ENCODE peak calls at places on chromosomes 6 and 20, in seven cellular contexts. I, W, A, G, Q, Y and R are unnamed samples.

GRCh38 chr6:164502838-164503237 is 806.6 kb downstream of the C6orf118 start:
- DNase-seq in I (peak; percentile 19), W (no peak), A (no peak), G (no peak), Q (no peak), Y (no peak), R (no peak)

GRCh38 chr6:3442444-3443220 is 14.2 kb downstream of the SLC22A23 start:
- DNase-seq in I (no peak), W (peak; percentile 80), A (no peak), G (no peak), Q (no peak), Y (no peak), R (no peak)

GRCh38 chr20:53580376-53581111 is 13.1 kb downstream of the ZNF217 start:
- DNase-seq in I (no peak), W (no peak), A (no peak), G (no peak), Q (no peak), Y (no peak), R (no peak)

GRCh38 chr6:107866606-107867301 is 42.6 kb upstream of the SCML4 start:
- DNase-seq in I (no peak), W (peak; percentile 31), A (peak; percentile 56), G (no peak), Q (no peak), Y (peak; percentile 51), R (no peak)

GRCh38 chr6:40958740-40959139 is 80.3 kb downstream of the UNC5CL start:
- DNase-seq in I (no peak), W (no peak), A (peak; percentile 80), G (no peak), Q (no peak), Y (no peak), R (no peak)

GRCh38 chr6:1735239-1735803 is 125.6 kb downstream of the FOXC1 start:
- DNase-seq in I (no peak), W (no peak), A (no peak), G (no peak), Q (no peak), Y (no peak), R (no peak)

GRCh38 chr6:119351005-119351394 is 1.4 kb upstream of the MAN1A1 start:
- DNase-seq in I (no peak), W (peak; percentile 22), A (no peak), G (no peak), Q (no peak), Y (peak; percentile 32), R (no peak)

GRCh38 chr6:16049178-16049577 is 79.7 kb upstream of the MYLIP start:
- DNase-seq in I (no peak), W (no peak), A (no peak), G (no peak), Q (no peak), Y (no peak), R (no peak)

GRCh38 chr6:15574023-15574422 is 88.8 kb downstream of the DTNBP1 start:
- DNase-seq in I (no peak), W (no peak), A (no peak), G (no peak), Q (no peak), Y (no peak), R (no peak)

GRCh38 chr6:5103250-5103649 is 18.1 kb downstream of the PPP1R3G start:
- DNase-seq in I (no peak), W (no peak), A (no peak), G (no peak), Q (no peak), Y (no peak), R (no peak)

GRCh38 chr6:62283828-62284411 is 2.1 kb downstream of the KHDRBS2 start:
- DNase-seq in I (no peak), W (no peak), A (peak; percentile 50), G (no peak), Q (no peak), Y (peak; percentile 23), R (no peak)
- TF ChIP-seq TAF1 in I (no peak), W (no peak), A (no peak), G (no peak), Q (no peak), Y (no peak), R (no peak)

DNA sequence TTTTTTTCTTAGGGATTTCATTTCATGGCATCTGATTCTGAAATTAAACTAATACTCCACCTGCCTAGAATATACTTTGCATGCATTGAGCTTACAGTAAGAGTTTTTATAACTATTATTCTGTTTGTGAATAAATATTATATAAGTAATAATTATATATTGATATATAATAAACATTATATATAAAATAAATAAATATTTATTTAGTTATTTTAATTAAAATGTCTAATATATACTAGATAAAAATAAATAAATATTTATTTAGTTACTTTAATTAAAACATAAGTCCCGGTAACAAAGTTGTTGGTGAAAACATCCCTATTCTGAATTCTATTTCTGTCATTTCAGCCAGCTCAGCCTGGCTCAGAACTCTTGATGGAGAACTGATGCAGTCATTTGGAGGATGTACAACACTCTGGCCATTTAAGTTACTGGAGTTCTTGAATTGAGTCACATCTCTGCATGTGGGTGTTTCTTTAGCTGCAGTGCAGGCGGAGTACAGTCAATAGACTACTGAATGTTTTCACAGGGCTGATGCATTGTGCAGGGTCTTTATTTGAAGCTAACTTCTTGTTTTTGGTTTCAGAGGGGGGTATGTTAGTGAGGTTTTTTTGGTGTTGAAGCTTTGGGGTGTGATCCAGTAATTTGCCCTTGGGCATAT is 508.9 kb upstream of the ADGRB3 start:
- DNase-seq in I (peak; percentile 26), W (no peak), A (no peak), G (peak; percentile 5), Q (no peak), Y (no peak), R (no peak)
- TF ChIP-seq POLR2AphosphoS5 in I (no peak), W (no peak), A (no peak), G (no peak), Q (no peak), Y (no peak), R (no peak)

GRCh38 chr6:39625209-39625608 is 100.0 kb downstream of the KIF6 start:
- DNase-seq in I (no peak), W (no peak), A (no peak), G (no peak), Q (no peak), Y (no peak), R (no peak)
- TF ChIP-seq TAF1 in I (no peak), W (no peak), A (no peak), G (no peak), Q (no peak), Y (no peak), R (no peak)

DNA sequence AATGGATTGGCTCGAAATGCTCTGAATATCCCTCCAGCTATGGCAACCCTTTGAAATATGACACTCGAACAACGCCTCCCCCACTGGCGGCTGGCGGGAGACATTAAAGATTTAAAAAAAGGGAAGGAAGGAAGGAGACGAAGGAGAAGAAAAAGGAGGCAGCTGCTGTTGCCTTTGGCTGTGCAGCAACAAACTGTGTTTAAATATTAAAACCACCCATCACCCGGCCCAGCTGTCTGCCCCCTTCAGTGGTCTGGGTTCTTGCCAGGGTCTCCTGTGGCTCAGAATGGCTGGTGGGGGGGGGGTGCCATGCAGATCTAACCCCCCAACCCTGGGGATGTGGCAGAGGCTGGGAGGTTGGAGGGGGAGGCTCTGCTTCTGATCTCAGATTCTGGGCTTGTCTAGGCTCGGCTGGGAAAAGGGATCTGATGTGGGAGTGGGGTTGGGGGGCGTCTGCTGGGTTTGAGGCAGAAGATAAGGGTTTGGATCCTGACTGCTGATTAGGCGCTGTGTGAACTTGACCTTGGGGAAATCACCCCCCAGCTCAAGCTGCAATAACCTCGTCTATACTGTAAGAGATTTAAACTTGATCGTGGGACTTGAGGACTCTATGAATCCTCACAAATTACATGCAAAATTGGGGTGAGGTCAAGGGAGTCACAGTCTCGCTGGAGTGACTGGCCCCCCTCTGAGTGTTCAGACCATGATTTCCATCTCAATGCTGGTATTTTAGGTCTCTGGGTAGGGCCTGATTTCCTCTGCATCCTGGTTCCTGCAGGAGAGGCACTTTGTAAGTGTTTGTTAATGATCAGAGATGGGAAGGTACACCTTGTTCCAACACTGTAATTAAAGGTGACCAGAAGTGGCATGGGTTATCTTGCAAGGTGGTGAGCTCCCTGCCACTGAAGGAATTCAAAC is 40.3 kb upstream of the BLCAP start:
- DNase-seq in I (no peak), W (peak; percentile 50), A (no peak), G (no peak), Q (peak; percentile 57), Y (no peak), R (no peak)
- TF ChIP-seq POLR2AphosphoS5 in I (no peak), W (no peak), A (no peak), G (no peak), Q (no peak), Y (no peak), R (no peak)

GRCh38 chr6:30881987-30882763 is 2.1 kb upstream of the DDR1 start:
- DNase-seq in I (no peak), W (no peak), A (no peak), G (no peak), Q (no peak), Y (peak; percentile 15), R (no peak)
- TF ChIP-seq TAF1 in I (no peak), W (no peak), A (no peak), G (no peak), Q (no peak), Y (no peak), R (no peak)

GRCh38 chr6:7880718-7881107 is 29.9 kb downstream of the TXNDC5 start:
- DNase-seq in I (no peak), W (no peak), A (no peak), G (no peak), Q (no peak), Y (no peak), R (no peak)

GRCh38 chr6:7879043-7879442 is 31.5 kb downstream of the TXNDC5 start:
- DNase-seq in I (no peak), W (no peak), A (no peak), G (no peak), Q (no peak), Y (no peak), R (no peak)

GRCh38 chr6:7879980-7880717 is 30.4 kb downstream of the TXNDC5 start:
- DNase-seq in I (no peak), W (no peak), A (no peak), G (no peak), Q (no peak), Y (no peak), R (no peak)

GRCh38 chr6:7878401-7878964 is 32.1 kb downstream of the TXNDC5 start:
- DNase-seq in I (no peak), W (no peak), A (no peak), G (no peak), Q (no peak), Y (no peak), R (no peak)

GRCh38 chr6:7879579-7879978 is 31.0 kb downstream of the TXNDC5 start:
- DNase-seq in I (no peak), W (no peak), A (no peak), G (no peak), Q (no peak), Y (no peak), R (no peak)
- TF ChIP-seq POLR2AphosphoS5 in I (no peak), W (no peak), A (no peak), G (no peak), Q (peak; percentile 5), Y (no peak), R (no peak)

GRCh38 chr6:72182337-72183246 is 296.2 kb downstream of the RIMS1 start:
- DNase-seq in I (no peak), W (no peak), A (no peak), G (no peak), Q (peak; percentile 75), Y (peak; percentile 59), R (peak; percentile 15)
- TF ChIP-seq TAF1 in I (no peak), W (no peak), A (no peak), G (no peak), Q (peak; percentile 60), Y (no peak), R (no peak)

GRCh38 chr20:50050660-50051308 is 62.2 kb downstream of the UBE2V1 start:
- DNase-seq in I (no peak), W (no peak), A (no peak), G (no peak), Q (no peak), Y (no peak), R (no peak)
- TF ChIP-seq POLR2AphosphoS5 in I (no peak), W (no peak), A (no peak), G (no peak), Q (no peak), Y (no peak), R (no peak)

GRCh38 chr6:100466410-100467143 is 1.9 kb upstream of the SIM1 start:
- DNase-seq in I (no peak), W (no peak), A (peak; percentile 2), G (no peak), Q (no peak), Y (no peak), R (no peak)
- TF ChIP-seq TAF1 in I (no peak), W (no peak), A (no peak), G (no peak), Q (no peak), Y (no peak), R (no peak)